ENCODE peak calls at places on chromosome 14, in eight cellular contexts. J is stomach, F is fibroblast of lung, K is HFFc6, Y is bronchial epithelial cell, Z is kidney epithelial cell, B is astrocyte, C is RWPE1. X is an unnamed sample.

GRCh38 chr14:100827751-100828447 is 2.0 kb downstream of the MEG3 start:
- DNase-seq in Z (no peak), B (peak), F (peak), Y (peak), C (peak), J (no peak), K (peak), X (no peak)

GRCh38 chr14:100104523-100105300 is 39.5 kb downstream of the EVL start:
- DNase-seq in J (no peak), F (peak), K (peak), Z (no peak), C (no peak), B (peak), Y (peak), X (no peak)

GRCh38 chr14:79274641-79275366 is 936.5 kb downstream of the DIO2 start:
- DNase-seq in K (no peak), Y (no peak), J (no peak), B (no peak), Z (no peak), C (no peak), F (no peak), X (no peak)

GRCh38 chr14:90535556-90535930 is 138.7 kb downstream of the CALM1 start:
- DNase-seq in K (no peak), F (no peak), C (no peak), B (no peak), J (no peak), Y (no peak), Z (no peak), X (no peak)

GRCh38 chr14:69615471-69616407 is 4.3 kb downstream of the SUSD6 start:
- DNase-seq in C (peak), B (peak), J (peak), F (peak), Z (no peak), Y (peak), K (peak), X (no peak)

GRCh38 chr14:104082807-104083206 is 2.7 kb upstream of the ASPG start:
- DNase-seq in F (no peak), J (peak), Z (no peak), C (no peak), K (no peak), B (no peak), Y (no peak), X (no peak)

GRCh38 chr14:34782031-34782430 is 67.6 kb upstream of the CFL2 start:
- DNase-seq in J (no peak), C (no peak), B (no peak), Z (no peak), Y (peak), K (no peak), F (no peak), X (no peak)

GRCh38 chr14:81031488-81031887 is 76.1 kb downstream of the TSHR start:
- DNase-seq in K (no peak), Z (no peak), C (no peak), J (peak), F (no peak), B (no peak), Y (no peak), X (no peak)

GRCh38 chr14:103739793-103740501 is 24.3 kb downstream of the ZFYVE21 start:
- DNase-seq in Z (no peak), C (no peak), Y (no peak), J (no peak), F (no peak), B (no peak), K (no peak), X (no peak)

GRCh38 chr14:36507847-36508417 is 12.1 kb downstream of the NKX2-1 start:
- DNase-seq in B (no peak), F (no peak), Y (no peak), C (no peak), Z (no peak), K (no peak), J (no peak), X (no peak)

GRCh38 chr14:70011098-70011497 is 131.9 kb downstream of the SMOC1 start:
- DNase-seq in Y (peak), Z (no peak), B (no peak), F (no peak), C (no peak), J (no peak), K (no peak), X (no peak)

GRCh38 chr14:104504172-104504735 is 75.3 kb upstream of the C14orf180 start:
- DNase-seq in J (no peak), F (no peak), K (no peak), C (no peak), B (no peak), Y (no peak), Z (no peak), X (no peak)

GRCh38 chr14:51394804-51395203 is 154.8 kb downstream of the TMX1 start:
- DNase-seq in B (no peak), F (no peak), C (no peak), J (no peak), Y (peak), Z (no peak), K (no peak), X (no peak)

GRCh38 chr14:35921745-35922144 is 95.6 kb downstream of the BRMS1L start:
- DNase-seq in Y (no peak), F (no peak), Z (no peak), B (no peak), C (no peak), J (no peak), K (no peak), X (no peak)

GRCh38 chr14:81176224-81176623 is 44.5 kb downstream of the GTF2A1 start:
- DNase-seq in F (no peak), B (no peak), Y (no peak), C (no peak), J (peak), Z (no peak), K (no peak), X (no peak)

GRCh38 chr14:58059121-58059520 is 92.9 kb downstream of the ARMH4 start:
- DNase-seq in J (no peak), K (no peak), Z (no peak), F (no peak), Y (no peak), B (no peak), C (no peak), X (no peak)

GRCh38 chr14:54310151-54310851 is 86.5 kb upstream of the CDKN3 start:
- DNase-seq in Y (peak), J (no peak), B (no peak), Z (no peak), K (no peak), F (no peak), C (no peak), X (no peak)

GRCh38 chr14:51208982-51209381 is 31.1 kb upstream of the TMX1 start:
- DNase-seq in Z (no peak), B (no peak), F (no peak), J (no peak), C (no peak), K (no peak), Y (no peak), X (no peak)

GRCh38 chr14:66405158-66405557 is 81.0 kb upstream of the CCDC196 start:
- DNase-seq in K (peak), J (no peak), B (peak), Z (peak), C (peak), F (peak), Y (peak), X (peak)

GRCh38 chr14:66403183-66403582 is 83.0 kb upstream of the CCDC196 start:
- DNase-seq in C (peak), J (no peak), Z (no peak), K (peak), B (peak), F (peak), Y (peak), X (no peak)

GRCh38 chr14:66398437-66398836 is 87.7 kb upstream of the CCDC196 start:
- DNase-seq in J (no peak), Y (no peak), K (no peak), B (no peak), Z (no peak), F (no peak), C (no peak), X (no peak)

GRCh38 chr14:66404051-66404450 is 82.1 kb upstream of the CCDC196 start:
- DNase-seq in K (no peak), J (no peak), Y (no peak), C (no peak), Z (no peak), F (no peak), B (no peak), X (no peak)

GRCh38 chr14:66401447-66402095 is 84.6 kb upstream of the CCDC196 start:
- DNase-seq in J (no peak), F (peak), C (peak), B (no peak), K (no peak), Y (no peak), Z (no peak), X (no peak)
- TF ChIP-seq CTCF in J (peak), F (peak), C (peak), B (peak), K (peak), Y (peak), Z (peak), X (peak)

DNA sequence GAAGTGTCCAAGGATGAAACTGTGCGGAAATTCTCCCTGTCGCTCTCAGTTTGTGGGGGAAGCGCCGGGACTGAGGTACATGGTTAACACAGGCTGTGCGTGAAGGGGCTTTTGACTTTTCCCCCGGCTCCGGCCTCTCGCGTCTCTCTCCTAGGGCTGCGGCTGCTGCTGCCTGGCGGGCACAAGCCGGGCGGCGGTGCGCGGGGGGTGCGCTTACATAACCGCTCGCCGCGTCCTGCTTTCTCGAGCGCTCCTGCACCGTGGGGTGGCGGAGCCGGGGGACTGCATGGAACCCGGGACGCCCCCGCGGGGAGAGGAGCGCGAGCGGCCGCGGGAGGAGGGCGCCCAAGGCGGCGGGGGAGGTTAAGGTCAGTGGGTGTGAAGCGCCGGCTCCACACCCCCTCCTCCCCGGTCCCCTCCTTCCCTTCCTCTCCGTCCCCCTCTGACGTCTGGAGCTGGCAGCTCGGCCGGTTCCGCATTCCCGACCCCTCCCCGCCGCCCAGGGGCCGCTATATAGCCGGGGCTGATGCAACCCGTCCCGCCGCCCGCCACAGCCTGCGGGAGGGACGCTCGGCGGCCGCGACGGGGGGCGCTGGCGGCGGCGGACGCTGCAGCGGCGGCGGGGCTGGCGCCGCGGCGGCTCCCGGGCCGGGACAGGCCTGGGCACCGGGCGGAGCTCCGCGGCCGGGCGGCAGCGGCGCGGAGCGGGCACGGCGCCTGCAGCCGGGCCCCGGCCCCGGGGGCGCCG is at the start of gene JDP2:
- DNase-seq in K (peak), J (peak), Y (peak), B (peak), Z (no peak), F (peak), C (peak), X (peak)
- TF ChIP-seq CTCF in K (peak), J (peak), Y (no peak), B (no peak), Z (no peak), F (no peak), C (no peak), X (no peak)

GRCh38 chr14:105646175-105646574 is 119.8 kb downstream of the TMEM121 start:
- DNase-seq in B (no peak), K (no peak), F (no peak), J (no peak), Y (no peak), Z (no peak), C (no peak), X (no peak)
- TF ChIP-seq CTCF in B (no peak), K (no peak), F (no peak), J (no peak), Y (no peak), Z (no peak), C (no peak), X (no peak)

GRCh38 chr14:60327447-60328331 is 78.7 kb downstream of the PPM1A start:
- DNase-seq in J (peak), C (no peak), F (peak), K (no peak), Z (no peak), B (peak), Y (no peak), X (peak)
- TF ChIP-seq CTCF in J (no peak), C (no peak), F (no peak), K (no peak), Z (no peak), B (no peak), Y (no peak), X (peak)

GRCh38 chr14:19878029-19878642 is 3.2 kb downstream of the OR4K2 start:
- DNase-seq in Z (no peak), J (no peak), Y (peak), F (no peak), B (no peak), K (no peak), C (no peak), X (no peak)
- TF ChIP-seq CTCF in Z (no peak), J (no peak), Y (peak), F (peak), B (peak), K (peak), C (peak), X (peak)

GRCh38 chr14:95910628-95911027 is 34.0 kb downstream of the TUNAR start:
- DNase-seq in Y (no peak), K (no peak), J (no peak), C (no peak), B (no peak), F (peak), Z (no peak), X (no peak)

GRCh38 chr14:95918466-95918865 is 41.8 kb downstream of the TUNAR start:
- DNase-seq in J (no peak), K (no peak), F (no peak), Z (no peak), Y (no peak), B (no peak), C (no peak), X (no peak)

DNA sequence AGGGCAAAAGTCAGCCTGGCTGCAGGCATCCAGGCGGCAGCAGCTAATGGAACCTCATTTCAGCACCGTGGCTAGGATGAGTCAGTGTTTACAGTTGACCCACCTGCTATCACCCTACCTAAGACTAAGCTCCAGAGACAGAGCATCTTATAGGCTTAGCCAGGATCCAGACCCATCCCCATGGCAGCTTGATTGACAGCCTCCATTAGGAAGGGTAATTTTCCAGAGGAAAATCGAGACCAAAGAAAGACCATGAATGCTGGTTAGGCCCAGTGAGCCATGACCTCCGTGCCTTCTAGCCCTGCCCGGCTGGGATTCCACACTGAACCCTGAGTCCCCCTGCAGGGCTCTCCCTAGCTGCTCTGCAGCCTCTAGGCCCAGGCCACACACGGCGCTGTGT is 38.7 kb downstream of the TUNAR start:
- DNase-seq in B (no peak), C (no peak), F (no peak), K (no peak), Z (no peak), J (no peak), Y (no peak), X (no peak)
- TF ChIP-seq CTCF in B (no peak), C (no peak), F (no peak), K (no peak), Z (no peak), J (no peak), Y (no peak), X (no peak)